ENCODE peak calls at places on chromosomes 4 and X, in four cellular contexts. Z is CD4-positive, alpha-beta T cell; X is fibroblast of lung; L is upper lobe of right lung. K is an unnamed sample. For H3K9me3, the result is how much of the 10 kb centered on the place peaks cover.

GRCh38 chrX:37958493-37959211 is 47.7 kb upstream of the SYTL5 start:
- DNase-seq in Z (no peak), X (no peak), L (no peak), K (no peak)

GRCh38 chrX:154658957-154659356 is 5.6 kb upstream of the CTAG2 start:
- DNase-seq in Z (no peak), X (no peak), L (no peak), K (no peak)

GRCh38 chrX:78997870-78998558 is 52.8 kb downstream of the P2RY10 start:
- DNase-seq in Z (peak), X (no peak), L (no peak), K (no peak)

GRCh38 chr4:152643153-152644035 is 36.4 kb downstream of the TMEM154 start:
- DNase-seq in Z (no peak), X (no peak), L (no peak), K (no peak)

GRCh38 chrX:54807524-54808108 is at the start of gene MAGED2:
- DNase-seq in Z (peak), X (peak), L (peak), K (peak)

GRCh38 chr4:117889978-117890377 is 144.3 kb upstream of the NDST3 start:
- DNase-seq in Z (no peak), X (no peak), L (no peak), K (peak)

GRCh38 chr4:36758312-36758690 is 476.9 kb downstream of the DTHD1 start:
- DNase-seq in Z (no peak), X (no peak), L (no peak), K (no peak)

GRCh38 chr4:176635372-176636261 is 157.1 kb downstream of the VEGFC start:
- DNase-seq in Z (no peak), X (peak), L (no peak), K (no peak)

GRCh38 chr4:2811830-2812599 is 19.1 kb downstream of the SH3BP2 start:
- DNase-seq in Z (peak), X (peak), L (peak), K (peak)

GRCh38 chr4:48649505-48649904 is 130.6 kb downstream of the FRYL start:
- DNase-seq in Z (no peak), X (no peak), L (no peak), K (no peak)

GRCh38 chr4:10118355-10119004 is 1.9 kb upstream of the WDR1 start:
- DNase-seq in Z (no peak), X (no peak), L (no peak), K (no peak)

GRCh38 chrX:79081895-79082512 is 62.5 kb upstream of the GPR174 start:
- DNase-seq in Z (no peak), X (peak), L (no peak), K (peak)

GRCh38 chrX:43676960-43677582 is 21.0 kb downstream of the MAOA start:
- DNase-seq in Z (no peak), X (peak), L (no peak), K (no peak)

GRCh38 chr4:134936014-134936413 is 734.4 kb upstream of the PABPC4L start:
- DNase-seq in Z (no peak), X (no peak), L (no peak), K (no peak)

GRCh38 chr4:140926672-140927071 is 170.5 kb upstream of the TBC1D9 start:
- DNase-seq in Z (no peak), X (no peak), L (no peak), K (no peak)

GRCh38 chr4:150235795-150236385 is 157.6 kb downstream of the DCLK2 start:
- DNase-seq in Z (no peak), X (peak), L (no peak), K (no peak)

GRCh38 chr4:4299006-4299405 is 9.0 kb downstream of the ZBTB49 start:
- DNase-seq in Z (no peak), X (no peak), L (no peak), K (no peak)

GRCh38 chr4:38805530-38806145 is 1.0 kb upstream of the TLR1 start:
- DNase-seq in Z (no peak), X (no peak), L (no peak), K (no peak)

GRCh38 chr4:175970734-175971133 is 94.9 kb upstream of the WDR17 start:
- DNase-seq in Z (no peak), X (no peak), L (no peak), K (no peak)

GRCh38 chrX:108516184-108516583 is 76.5 kb downstream of the COL4A5 start:
- DNase-seq in Z (no peak), X (peak), L (no peak), K (no peak)

GRCh38 chr4:146273204-146273901 is 59.0 kb downstream of the REELD1 start:
- DNase-seq in Z (no peak), X (no peak), L (no peak), K (no peak)

GRCh38 chr4:38782452-38783108 is at the start of gene TLR10:
- DNase-seq in Z (no peak), X (peak), L (no peak), K (peak)

GRCh38 chr4:81839347-81840042 is 367.8 kb upstream of the RASGEF1B start:
- DNase-seq in Z (no peak), X (no peak), L (no peak), K (no peak)

GRCh38 chrX:47632664-47633063 is 2.9 kb upstream of the CFP start:
- DNase-seq in Z (no peak), X (no peak), L (no peak), K (no peak)

GRCh38 chr4:168919706-168920324 is 90.2 kb downstream of the CBR4 start:
- DNase-seq in Z (no peak), X (no peak), L (no peak), K (no peak)
- H3K9me3 ChIP-seq in Z (under half), X (under half), L (under half), K (under half)

GRCh38 chr4:142238589-142238988 is 602.2 kb downstream of the IL15 start:
- DNase-seq in Z (no peak), X (peak), L (no peak), K (no peak)
- H3K27ac ChIP-seq in Z (no peak), X (no peak), L (no peak), K (peak)

GRCh38 chr4:384311-385010 is 46.8 kb downstream of the ZNF141 start:
- DNase-seq in Z (no peak), X (no peak), L (no peak), K (no peak)
- H3K9me3 ChIP-seq in Z (half or more), X (under half), L (half or more), K (under half)

DNA sequence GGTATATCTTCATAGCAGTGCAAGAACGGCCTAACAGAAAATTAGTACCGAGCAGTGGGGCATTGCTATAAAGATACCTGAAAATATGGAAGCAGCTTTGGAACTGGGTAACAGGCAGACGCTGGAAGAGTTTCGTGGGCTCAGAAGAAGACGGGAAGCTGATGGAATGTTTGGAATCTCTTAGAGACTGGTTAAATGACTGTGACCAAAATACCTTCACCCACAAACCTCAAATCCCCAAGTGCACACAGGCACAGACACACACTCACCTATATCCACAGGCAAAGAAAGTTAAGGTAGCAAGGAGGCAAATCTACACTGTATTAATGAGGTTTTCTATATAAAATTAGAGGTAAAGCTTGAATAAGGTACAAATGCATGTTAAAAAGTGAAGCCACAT is 14.6 kb upstream of the SPRY1 start:
- DNase-seq in Z (no peak), X (no peak), L (no peak), K (no peak)
- H3K27ac ChIP-seq in Z (no peak), X (no peak), L (no peak), K (no peak)

GRCh38 chr4:97938141-97938540 is 205.1 kb downstream of the STPG2 start:
- DNase-seq in Z (no peak), X (no peak), L (no peak), K (peak)

GRCh38 chr4:97942951-97943350 is 200.3 kb downstream of the STPG2 start:
- DNase-seq in Z (no peak), X (no peak), L (no peak), K (no peak)

DNA sequence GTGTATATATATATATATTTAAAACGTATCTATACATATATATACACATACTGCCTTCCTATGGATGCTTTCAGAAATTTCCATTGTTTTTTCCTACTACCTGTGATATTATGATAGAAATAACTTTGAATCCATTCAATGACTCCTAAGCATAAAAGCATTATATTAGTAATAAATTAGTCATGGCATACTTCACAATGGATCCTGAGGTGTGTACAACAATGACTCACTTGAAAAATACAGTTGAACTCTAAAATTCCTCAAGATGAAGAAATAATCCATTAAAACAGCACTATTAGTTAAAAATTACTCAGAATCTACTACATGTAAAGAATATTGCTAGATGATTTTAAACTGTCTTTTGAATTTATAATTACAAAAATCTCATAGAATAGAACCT is 201.1 kb downstream of the STPG2 start:
- DNase-seq in Z (no peak), X (no peak), L (no peak), K (no peak)
- H3K9me3 ChIP-seq in Z (under half), X (under half), L (under half), K (under half)

GRCh38 chr4:76740866-76741662 is 156.9 kb downstream of the SOWAHB start:
- DNase-seq in Z (no peak), X (no peak), L (peak), K (no peak)
- H3K27ac ChIP-seq in Z (no peak), X (no peak), L (no peak), K (no peak)

GRCh38 chr4:24570172-24570571 is 14.2 kb downstream of the DHX15 start:
- DNase-seq in Z (no peak), X (no peak), L (no peak), K (no peak)
- H3K9me3 ChIP-seq in Z (under half), X (under half), L (under half), K (under half)

GRCh38 chr4:86927843-86928395 is 6.9 kb upstream of the AFF1 start:
- DNase-seq in Z (no peak), X (peak), L (no peak), K (no peak)
- H3K27ac ChIP-seq in Z (no peak), X (peak), L (no peak), K (no peak)

GRCh38 chr4:142656178-142656577 is 189.9 kb downstream of the INPP4B start:
- DNase-seq in Z (peak), X (peak), L (no peak), K (peak)
- H3K9me3 ChIP-seq in Z (half or more), X (under half), L (under half), K (under half)

DNA sequence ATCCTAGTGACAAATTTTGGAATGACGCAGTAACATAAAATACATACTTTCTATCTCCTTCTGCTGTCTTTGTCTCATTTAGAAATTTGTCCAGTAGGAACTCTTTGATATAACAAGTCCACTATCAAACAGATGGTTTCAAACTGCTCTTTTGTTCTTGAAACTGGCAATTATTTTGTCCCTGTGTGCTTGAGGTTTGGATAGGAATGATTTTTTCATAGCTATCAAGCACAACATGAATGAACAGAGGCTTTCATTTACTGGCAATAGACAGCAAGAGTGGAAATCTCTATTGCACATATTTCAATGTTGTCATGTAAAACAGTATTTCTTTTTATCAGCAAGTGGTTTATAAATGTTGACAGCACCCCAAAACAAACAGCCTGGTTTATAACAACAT is 59.8 kb downstream of the TIGD2 start:
- DNase-seq in Z (no peak), X (peak), L (no peak), K (no peak)
- H3K27ac ChIP-seq in Z (no peak), X (no peak), L (no peak), K (no peak)

K was measured in SJCRH30.